ENCODE peak calls at places on chromosomes 12 and 14, in ten cellular contexts. W is RPMI8226; U is GM13977; I is SW 1271; S is A549; D is aorta; H is non-pigmented ciliary epithelial cell; F is Caco-2; C is MCF 10A; B is stimulated activated CD4-positive, alpha-beta T cell treated with anti-CD3 and anti-CD28 coated beads, Interleukin-1b, Interleukin-23, amount 100 ng/mL, for 1 hour. K is an unnamed sample.

GRCh38 chr14:37150414-37150813 is 22.0 kb downstream of the SLC25A21 start:
- DNase-seq in D (no peak), U (peak), I (peak), C (peak), W (peak), F (peak), B (no peak), S (peak), H (no peak), K (peak)

GRCh38 chr12:80325167-80325959 is 118.7 kb upstream of the PTPRQ start:
- DNase-seq in D (no peak), W (no peak), S (no peak), I (no peak), F (no peak), U (no peak), C (no peak), H (no peak), B (no peak), K (no peak)

GRCh38 chr12:49619286-49619685 is 4.1 kb upstream of the PRPF40B start:
- DNase-seq in H (no peak), U (no peak), F (peak), S (no peak), B (no peak), I (no peak), W (no peak), C (no peak), D (no peak), K (no peak)

GRCh38 chr12:4556730-4557519 is 5.1 kb upstream of the DYRK4 start:
- DNase-seq in F (no peak), U (no peak), S (no peak), W (no peak), C (no peak), B (no peak), I (no peak), D (no peak), H (no peak), K (no peak)

GRCh38 chr12:50848963-50849362 is 6.2 kb downstream of the TMPRSS12 start:
- DNase-seq in W (no peak), I (no peak), H (no peak), U (no peak), F (no peak), C (no peak), D (no peak), S (no peak), B (no peak), K (no peak)

GRCh38 chr12:91373086-91373485 is 190.5 kb upstream of the DCN start:
- DNase-seq in S (no peak), U (no peak), B (no peak), D (no peak), W (no peak), F (no peak), H (no peak), I (no peak), C (no peak), K (no peak)

GRCh38 chr12:51773145-51773869 is 75.2 kb downstream of the FIGNL2 start:
- DNase-seq in I (peak), U (no peak), W (no peak), S (peak), B (no peak), D (no peak), C (peak), H (no peak), F (no peak), K (no peak)

GRCh38 chr14:104678346-104678745 is 11.1 kb upstream of the INF2 start:
- DNase-seq in U (no peak), S (no peak), F (no peak), D (no peak), H (no peak), B (no peak), C (no peak), I (no peak), W (no peak), K (no peak)

GRCh38 chr12:15274561-15274967 is 47.7 kb upstream of the PTPRO start:
- DNase-seq in I (no peak), S (peak), H (no peak), F (no peak), U (no peak), C (peak), W (no peak), D (peak), B (no peak), K (peak)

GRCh38 chr12:67048371-67048770 is 220.8 kb upstream of the CAND1 start:
- DNase-seq in W (no peak), C (peak), F (no peak), S (no peak), B (no peak), D (no peak), H (no peak), U (no peak), I (no peak), K (no peak)

GRCh38 chr12:104122298-104122697 is 15.7 kb downstream of the NFYB start:
- DNase-seq in B (no peak), C (no peak), S (no peak), U (no peak), H (no peak), F (no peak), I (no peak), W (no peak), D (no peak), K (no peak)

GRCh38 chr14:51495319-51495718 is 156.4 kb upstream of the FRMD6 start:
- DNase-seq in B (no peak), S (no peak), U (no peak), I (no peak), W (no peak), F (no peak), H (no peak), D (no peak), C (no peak), K (no peak)

GRCh38 chr12:57836442-57837375 is 9.8 kb downstream of the CTDSP2 start:
- DNase-seq in U (peak), H (no peak), S (no peak), I (peak), B (no peak), F (no peak), D (peak), C (peak), W (peak), K (peak)

GRCh38 chr12:4225571-4225970 is 48.0 kb upstream of the CCND2 start:
- DNase-seq in F (no peak), U (no peak), B (no peak), C (no peak), S (no peak), I (no peak), D (no peak), W (no peak), H (no peak), K (no peak)

GRCh38 chr12:89470741-89471504 is 53.7 kb downstream of the GALNT4 start:
- DNase-seq in H (no peak), W (peak), U (peak), I (peak), F (peak), B (no peak), D (no peak), C (peak), S (peak), K (peak)

GRCh38 chr14:32428875-32429274 is 99.8 kb downstream of the AKAP6 start:
- DNase-seq in F (no peak), W (no peak), S (no peak), B (no peak), D (no peak), U (no peak), H (no peak), I (no peak), C (no peak), K (no peak)

GRCh38 chr12:112282920-112283319 is 99.3 kb downstream of the HECTD4 start:
- DNase-seq in S (no peak), B (no peak), D (no peak), W (no peak), H (no peak), I (no peak), F (no peak), C (no peak), U (no peak), K (no peak)

GRCh38 chr14:30369531-30370180 is 189.3 kb upstream of the G2E3 start:
- DNase-seq in W (no peak), F (no peak), S (no peak), C (no peak), I (no peak), H (no peak), B (no peak), U (no peak), D (no peak), K (no peak)

GRCh38 chr12:54349031-54349430 is 15.3 kb downstream of the GPR84 start:
- DNase-seq in B (no peak), F (no peak), U (no peak), I (no peak), W (no peak), D (no peak), H (no peak), S (no peak), C (no peak), K (no peak)

GRCh38 chr12:53192531-53193021 is 11.9 kb upstream of the CSAD start:
- DNase-seq in F (no peak), W (no peak), D (peak), I (no peak), U (no peak), S (no peak), B (no peak), H (no peak), C (no peak), K (no peak)

GRCh38 chr14:37048666-37049071 is 123.7 kb downstream of the SLC25A21 start:
- DNase-seq in C (peak), U (no peak), D (no peak), S (no peak), B (no peak), H (no peak), F (no peak), W (no peak), I (no peak), K (no peak)

GRCh38 chr12:89325495-89325894 is 26.8 kb downstream of the DUSP6 start:
- DNase-seq in F (no peak), D (no peak), U (no peak), C (no peak), W (no peak), S (no peak), B (no peak), I (no peak), H (no peak), K (no peak)

GRCh38 chr14:100417466-100417865 is 94.3 kb downstream of the SLC25A47 start:
- DNase-seq in U (no peak), D (peak), I (peak), S (peak), W (no peak), B (no peak), F (peak), C (peak), H (peak), K (no peak)

GRCh38 chr12:47835831-47836155 is 16.1 kb upstream of the HDAC7 start:
- DNase-seq in W (no peak), S (no peak), U (no peak), I (no peak), H (no peak), B (no peak), D (no peak), C (no peak), F (no peak), K (no peak)

GRCh38 chr12:92502417-92503028 is 200.3 kb upstream of the PLEKHG7 start:
- DNase-seq in U (peak), D (no peak), I (no peak), B (no peak), H (no peak), W (peak), S (peak), F (no peak), C (peak), K (peak)

GRCh38 chr14:23154876-23155587 is 28.4 kb downstream of the SLC7A8 start:
- DNase-seq in W (peak), S (peak), F (no peak), U (no peak), C (peak), I (no peak), B (no peak), H (peak), D (peak), K (no peak)

GRCh38 chr12:66387067-66387466 is 84.8 kb downstream of the HELB start:
- DNase-seq in B (no peak), W (no peak), C (no peak), S (no peak), H (no peak), F (no peak), D (no peak), I (no peak), U (no peak), K (no peak)

GRCh38 chr14:69346710-69347109 is 51.4 kb downstream of the ERH start:
- DNase-seq in I (no peak), F (peak), H (no peak), B (no peak), S (peak), C (peak), U (no peak), D (peak), W (peak), K (no peak)

GRCh38 chr14:35213143-35213788 is 78.9 kb upstream of the PSMA6 start:
- DNase-seq in D (no peak), U (no peak), S (no peak), H (no peak), I (no peak), C (peak), B (no peak), F (no peak), W (no peak), K (no peak)

GRCh38 chr12:99390707-99391106 is 256.8 kb upstream of the GARIN6 start:
- DNase-seq in B (no peak), S (peak), W (no peak), C (peak), U (no peak), H (no peak), D (peak), F (peak), I (no peak), K (peak)

GRCh38 chr14:36857136-36857535 is 195.5 kb downstream of the PAX9 start:
- DNase-seq in D (no peak), B (no peak), H (no peak), U (no peak), I (no peak), C (no peak), S (no peak), W (no peak), F (no peak), K (no peak)

GRCh38 chr12:40170593-40170992 is 54.2 kb upstream of the LRRK2 start:
- DNase-seq in C (no peak), F (no peak), U (no peak), B (no peak), D (no peak), W (no peak), S (no peak), I (no peak), H (no peak), K (no peak)

GRCh38 chr14:53999061-53999488 is 42.5 kb upstream of the BMP4 start:
- DNase-seq in C (no peak), U (no peak), F (peak), B (no peak), I (peak), W (no peak), H (peak), S (peak), D (no peak), K (no peak)

GRCh38 chr14:103316723-103317122 is 17.3 kb upstream of the EIF5 start:
- DNase-seq in H (no peak), U (no peak), D (no peak), W (no peak), F (no peak), B (no peak), C (no peak), I (no peak), S (no peak), K (no peak)

GRCh38 chr14:94601961-94602391 is 10.2 kb upstream of the SERPINA3 start:
- DNase-seq in D (peak), H (peak), S (peak), W (no peak), U (no peak), C (peak), I (peak), B (no peak), F (no peak), K (no peak)

GRCh38 chr14:22900088-22900799 is 17.2 kb downstream of the REM2 start:
- DNase-seq in S (peak), H (no peak), W (peak), B (no peak), I (peak), C (peak), D (peak), U (peak), F (peak), K (peak)

GRCh38 chr14:44945264-44945663 is 16.5 kb downstream of the KLHL28 start:
- DNase-seq in D (no peak), U (no peak), F (no peak), I (no peak), H (peak), B (no peak), W (no peak), S (no peak), C (no peak), K (no peak)

GRCh38 chr12:9745191-9745590 is 12.3 kb upstream of the CLECL1 start:
- DNase-seq in H (no peak), D (no peak), B (no peak), W (no peak), S (no peak), I (no peak), C (no peak), F (no peak), U (no peak), K (no peak)

GRCh38 chr14:56135001-56135400 is 16.8 kb downstream of the PELI2 start:
- DNase-seq in S (no peak), U (no peak), I (no peak), C (no peak), W (no peak), H (no peak), B (no peak), D (no peak), F (no peak), K (no peak)

K was measured in GM12865.